ENCODE peak calls at places on chromosomes 5 and 9, in four cellular contexts. E is NCI-H1417, Q is GM20000, Y is adrenal gland. G is an unnamed sample.

GRCh38 chr9:128006360-128007024 is 25.7 kb upstream of the EEIG1 start:
- DNase-seq in E (no peak), Q (no peak), Y (no peak), G (peak)

GRCh38 chr5:54514841-54515432 is 2.6 kb upstream of the SNX18 start:
- DNase-seq in E (peak), Q (no peak), Y (no peak), G (peak)

GRCh38 chr5:145858929-145859328 is 13.9 kb downstream of the GRXCR2 start:
- DNase-seq in E (no peak), Q (no peak), Y (no peak), G (peak)

GRCh38 chr5:44390332-44390731 is 1.1 kb upstream of the FGF10 start:
- DNase-seq in E (no peak), Q (no peak), Y (no peak), G (no peak)

GRCh38 chr5:158074992-158075769 is 216.2 kb upstream of the CLINT1 start:
- DNase-seq in E (peak), Q (peak), Y (peak), G (peak)

GRCh38 chr5:73903169-73903568 is 277.2 kb downstream of the ARHGEF28 start:
- DNase-seq in E (no peak), Q (no peak), Y (no peak), G (no peak)

GRCh38 chr9:111414406-111414805 is 69.8 kb downstream of the ECPAS start:
- DNase-seq in E (no peak), Q (no peak), Y (no peak), G (no peak)

GRCh38 chr5:140564196-140565023 is at the start of the genes APBB3 and SLC35A4:
- DNase-seq in E (peak), Q (peak), Y (peak), G (peak)

GRCh38 chr5:53052499-53052898 is 57.1 kb downstream of the MOCS2 start:
- DNase-seq in E (no peak), Q (no peak), Y (no peak), G (no peak)

GRCh38 chr5:177241768-177242167 is 61.8 kb downstream of the RAB24 start:
- DNase-seq in E (no peak), Q (no peak), Y (no peak), G (no peak)

GRCh38 chr9:120256146-120256545 is 323.8 kb downstream of the CDK5RAP2 start:
- DNase-seq in E (no peak), Q (no peak), Y (no peak), G (no peak)

GRCh38 chr5:176183321-176184074 is 54.7 kb upstream of the SIMC1 start:
- DNase-seq in E (peak), Q (no peak), Y (no peak), G (no peak)

GRCh38 chr5:53643445-53643844 is 83.0 kb downstream of the NDUFS4 start:
- DNase-seq in E (no peak), Q (no peak), Y (no peak), G (no peak)